ENCODE peak calls at places on chromosomes 7 and 10, in ten cellular contexts. One of them, this sample, is unnamed.

GRCh38 chr7:18873674-18874341 is 243.6 kb downstream of the TWIST1 start:
- DNase-seq in WTC11: peak; percentile 41
- DNase-seq in activated CD4-positive, CD25-positive, alpha-beta regulatory T cell: no peak
- DNase-seq in activated CD4-positive, alpha-beta T cell treated with anti-CD3 and anti-CD28 coated beads for 36 hours: no peak
- DNase-seq in AG04450: no peak
- DNase-seq in myocyte: peak; percentile 43
- DNase-seq in iris pigment epithelial cell: peak; percentile 34
- DNase-seq in stimulated activated CD8-positive, alpha-beta memory T cell treated with anti-CD3 and anti-CD28 coated beads, Interleukin-4, amount 100 ng/mL, for 1 hour: no peak
- DNase-seq in ureter: no peak
- DNase-seq in A549: no peak
- DNase-seq in this sample: peak; percentile 38

GRCh38 chr7:27678617-27679260 is 16.1 kb upstream of the HIBADH start:
- DNase-seq in activated CD4-positive, alpha-beta T cell treated with anti-CD3 and anti-CD28 coated beads for 36 hours: no peak
- DNase-seq in A549: no peak
- DNase-seq in activated CD4-positive, CD25-positive, alpha-beta regulatory T cell: no peak
- DNase-seq in iris pigment epithelial cell: peak; percentile 18
- DNase-seq in WTC11: no peak
- DNase-seq in ureter: no peak
- DNase-seq in myocyte: peak; percentile 35
- DNase-seq in AG04450: no peak
- DNase-seq in stimulated activated CD8-positive, alpha-beta memory T cell treated with anti-CD3 and anti-CD28 coated beads, Interleukin-4, amount 100 ng/mL, for 1 hour: no peak
- DNase-seq in this sample: no peak

GRCh38 chr10:234708-235406 is 99.6 kb downstream of the ZMYND11 start:
- DNase-seq in stimulated activated CD8-positive, alpha-beta memory T cell treated with anti-CD3 and anti-CD28 coated beads, Interleukin-4, amount 100 ng/mL, for 1 hour: no peak
- DNase-seq in iris pigment epithelial cell: no peak
- DNase-seq in AG04450: no peak
- DNase-seq in ureter: no peak
- DNase-seq in WTC11: no peak
- DNase-seq in myocyte: no peak
- DNase-seq in A549: no peak
- DNase-seq in activated CD4-positive, CD25-positive, alpha-beta regulatory T cell: no peak
- DNase-seq in activated CD4-positive, alpha-beta T cell treated with anti-CD3 and anti-CD28 coated beads for 36 hours: no peak
- DNase-seq in this sample: no peak

GRCh38 chr10:66927271-66927950 is 1.6 kb downstream of the LRRTM3 start:
- DNase-seq in WTC11: no peak
- DNase-seq in AG04450: no peak
- DNase-seq in A549: no peak
- DNase-seq in activated CD4-positive, alpha-beta T cell treated with anti-CD3 and anti-CD28 coated beads for 36 hours: no peak
- DNase-seq in iris pigment epithelial cell: no peak
- DNase-seq in stimulated activated CD8-positive, alpha-beta memory T cell treated with anti-CD3 and anti-CD28 coated beads, Interleukin-4, amount 100 ng/mL, for 1 hour: no peak
- DNase-seq in myocyte: no peak
- DNase-seq in activated CD4-positive, CD25-positive, alpha-beta regulatory T cell: no peak
- DNase-seq in ureter: no peak
- DNase-seq in this sample: no peak

GRCh38 chr10:6563075-6563474 is 17.0 kb downstream of the PRKCQ start:
- DNase-seq in AG04450: no peak
- DNase-seq in A549: no peak
- DNase-seq in stimulated activated CD8-positive, alpha-beta memory T cell treated with anti-CD3 and anti-CD28 coated beads, Interleukin-4, amount 100 ng/mL, for 1 hour: no peak
- DNase-seq in ureter: no peak
- DNase-seq in WTC11: no peak
- DNase-seq in activated CD4-positive, CD25-positive, alpha-beta regulatory T cell: peak; percentile 22
- DNase-seq in myocyte: no peak
- DNase-seq in iris pigment epithelial cell: no peak
- DNase-seq in activated CD4-positive, alpha-beta T cell treated with anti-CD3 and anti-CD28 coated beads for 36 hours: peak; percentile 85
- DNase-seq in this sample: no peak

GRCh38 chr7:37281368-37282092 is 167.1 kb downstream of the ELMO1 start:
- DNase-seq in activated CD4-positive, CD25-positive, alpha-beta regulatory T cell: no peak
- DNase-seq in A549: no peak
- DNase-seq in myocyte: no peak
- DNase-seq in activated CD4-positive, alpha-beta T cell treated with anti-CD3 and anti-CD28 coated beads for 36 hours: no peak
- DNase-seq in ureter: no peak
- DNase-seq in iris pigment epithelial cell: no peak
- DNase-seq in stimulated activated CD8-positive, alpha-beta memory T cell treated with anti-CD3 and anti-CD28 coated beads, Interleukin-4, amount 100 ng/mL, for 1 hour: no peak
- DNase-seq in WTC11: no peak
- DNase-seq in AG04450: no peak
- DNase-seq in this sample: no peak

GRCh38 chr7:11130012-11130411 is 156.3 kb downstream of the PHF14 start:
- DNase-seq in WTC11: no peak
- DNase-seq in activated CD4-positive, CD25-positive, alpha-beta regulatory T cell: no peak
- DNase-seq in AG04450: peak; percentile 66
- DNase-seq in ureter: no peak
- DNase-seq in iris pigment epithelial cell: peak; percentile 78
- DNase-seq in myocyte: peak; percentile 2
- DNase-seq in A549: no peak
- DNase-seq in activated CD4-positive, alpha-beta T cell treated with anti-CD3 and anti-CD28 coated beads for 36 hours: peak; percentile 10
- DNase-seq in stimulated activated CD8-positive, alpha-beta memory T cell treated with anti-CD3 and anti-CD28 coated beads, Interleukin-4, amount 100 ng/mL, for 1 hour: no peak
- DNase-seq in this sample: no peak

GRCh38 chr10:92839191-92840085 is 8.9 kb upstream of the EXOC6 start:
- DNase-seq in ureter: peak; percentile 53
- DNase-seq in activated CD4-positive, CD25-positive, alpha-beta regulatory T cell: peak; percentile 26
- DNase-seq in activated CD4-positive, alpha-beta T cell treated with anti-CD3 and anti-CD28 coated beads for 36 hours: peak; percentile 84
- DNase-seq in myocyte: no peak
- DNase-seq in A549: peak; percentile 47
- DNase-seq in iris pigment epithelial cell: peak; percentile 84
- DNase-seq in stimulated activated CD8-positive, alpha-beta memory T cell treated with anti-CD3 and anti-CD28 coated beads, Interleukin-4, amount 100 ng/mL, for 1 hour: no peak
- DNase-seq in WTC11: peak; percentile 89
- DNase-seq in AG04450: no peak
- DNase-seq in this sample: peak; percentile 86

GRCh38 chr7:122311719-122312118 is 7.2 kb upstream of the FEZF1 start:
- DNase-seq in WTC11: peak; percentile 61
- DNase-seq in stimulated activated CD8-positive, alpha-beta memory T cell treated with anti-CD3 and anti-CD28 coated beads, Interleukin-4, amount 100 ng/mL, for 1 hour: no peak
- DNase-seq in ureter: no peak
- DNase-seq in activated CD4-positive, CD25-positive, alpha-beta regulatory T cell: no peak
- DNase-seq in A549: no peak
- DNase-seq in myocyte: no peak
- DNase-seq in iris pigment epithelial cell: no peak
- DNase-seq in activated CD4-positive, alpha-beta T cell treated with anti-CD3 and anti-CD28 coated beads for 36 hours: no peak
- DNase-seq in AG04450: no peak
- DNase-seq in this sample: no peak

GRCh38 chr10:74032900-74033655 is 35.2 kb downstream of the VCL start:
- DNase-seq in A549: no peak
- DNase-seq in stimulated activated CD8-positive, alpha-beta memory T cell treated with anti-CD3 and anti-CD28 coated beads, Interleukin-4, amount 100 ng/mL, for 1 hour: no peak
- DNase-seq in ureter: no peak
- DNase-seq in iris pigment epithelial cell: no peak
- DNase-seq in WTC11: no peak
- DNase-seq in myocyte: no peak
- DNase-seq in activated CD4-positive, alpha-beta T cell treated with anti-CD3 and anti-CD28 coated beads for 36 hours: no peak
- DNase-seq in activated CD4-positive, CD25-positive, alpha-beta regulatory T cell: no peak
- DNase-seq in AG04450: no peak
- DNase-seq in this sample: no peak

GRCh38 chr10:79007037-79007842 is 61.5 kb upstream of the ZMIZ1 start:
- DNase-seq in activated CD4-positive, alpha-beta T cell treated with anti-CD3 and anti-CD28 coated beads for 36 hours: no peak
- DNase-seq in activated CD4-positive, CD25-positive, alpha-beta regulatory T cell: no peak
- DNase-seq in ureter: no peak
- DNase-seq in AG04450: no peak
- DNase-seq in myocyte: peak; percentile 81
- DNase-seq in stimulated activated CD8-positive, alpha-beta memory T cell treated with anti-CD3 and anti-CD28 coated beads, Interleukin-4, amount 100 ng/mL, for 1 hour: no peak
- DNase-seq in iris pigment epithelial cell: no peak
- DNase-seq in WTC11: no peak
- DNase-seq in A549: no peak
- DNase-seq in this sample: no peak

GRCh38 chr10:103995134-103995533 is 28.2 kb downstream of the SLK start:
- DNase-seq in WTC11: no peak
- DNase-seq in myocyte: no peak
- DNase-seq in activated CD4-positive, alpha-beta T cell treated with anti-CD3 and anti-CD28 coated beads for 36 hours: no peak
- DNase-seq in ureter: no peak
- DNase-seq in activated CD4-positive, CD25-positive, alpha-beta regulatory T cell: no peak
- DNase-seq in stimulated activated CD8-positive, alpha-beta memory T cell treated with anti-CD3 and anti-CD28 coated beads, Interleukin-4, amount 100 ng/mL, for 1 hour: no peak
- DNase-seq in A549: no peak
- DNase-seq in iris pigment epithelial cell: no peak
- DNase-seq in AG04450: no peak
- DNase-seq in this sample: no peak

GRCh38 chr7:149799397-149800168 is 26.2 kb upstream of the ZNF467 start:
- DNase-seq in myocyte: no peak
- DNase-seq in stimulated activated CD8-positive, alpha-beta memory T cell treated with anti-CD3 and anti-CD28 coated beads, Interleukin-4, amount 100 ng/mL, for 1 hour: peak; percentile 43
- DNase-seq in activated CD4-positive, alpha-beta T cell treated with anti-CD3 and anti-CD28 coated beads for 36 hours: peak; percentile 80
- DNase-seq in AG04450: no peak
- DNase-seq in A549: no peak
- DNase-seq in activated CD4-positive, CD25-positive, alpha-beta regulatory T cell: peak; percentile 38
- DNase-seq in iris pigment epithelial cell: no peak
- DNase-seq in ureter: no peak
- DNase-seq in WTC11: peak; percentile 83
- DNase-seq in this sample: peak; percentile 78

GRCh38 chr10:17235136-17235535 is 7.1 kb downstream of the VIM start:
- DNase-seq in activated CD4-positive, alpha-beta T cell treated with anti-CD3 and anti-CD28 coated beads for 36 hours: no peak
- DNase-seq in activated CD4-positive, CD25-positive, alpha-beta regulatory T cell: no peak
- DNase-seq in WTC11: peak; percentile 14
- DNase-seq in myocyte: no peak
- DNase-seq in ureter: no peak
- DNase-seq in A549: no peak
- DNase-seq in iris pigment epithelial cell: no peak
- DNase-seq in AG04450: no peak
- DNase-seq in stimulated activated CD8-positive, alpha-beta memory T cell treated with anti-CD3 and anti-CD28 coated beads, Interleukin-4, amount 100 ng/mL, for 1 hour: no peak
- DNase-seq in this sample: no peak

GRCh38 chr7:152145853-152146466 is 120.5 kb downstream of the GALNT11 start:
- DNase-seq in activated CD4-positive, alpha-beta T cell treated with anti-CD3 and anti-CD28 coated beads for 36 hours: peak; percentile 52
- DNase-seq in ureter: no peak
- DNase-seq in A549: peak; percentile 32
- DNase-seq in AG04450: peak; percentile 8
- DNase-seq in myocyte: peak; percentile 67
- DNase-seq in activated CD4-positive, CD25-positive, alpha-beta regulatory T cell: no peak
- DNase-seq in stimulated activated CD8-positive, alpha-beta memory T cell treated with anti-CD3 and anti-CD28 coated beads, Interleukin-4, amount 100 ng/mL, for 1 hour: peak; percentile 17
- DNase-seq in WTC11: no peak
- DNase-seq in iris pigment epithelial cell: peak; percentile 51
- DNase-seq in this sample: peak; percentile 69

GRCh38 chr10:101569838-101570763 is 18.0 kb downstream of the POLL start:
- DNase-seq in A549: peak; percentile 88
- DNase-seq in activated CD4-positive, CD25-positive, alpha-beta regulatory T cell: peak; percentile 68
- DNase-seq in activated CD4-positive, alpha-beta T cell treated with anti-CD3 and anti-CD28 coated beads for 36 hours: peak; percentile 91
- DNase-seq in iris pigment epithelial cell: peak; percentile 40
- DNase-seq in AG04450: peak; percentile 21
- DNase-seq in WTC11: peak; percentile 82
- DNase-seq in myocyte: peak; percentile 58
- DNase-seq in ureter: peak; percentile 78
- DNase-seq in stimulated activated CD8-positive, alpha-beta memory T cell treated with anti-CD3 and anti-CD28 coated beads, Interleukin-4, amount 100 ng/mL, for 1 hour: peak; percentile 60
- DNase-seq in this sample: peak; percentile 92

GRCh38 chr10:107232013-107232412 is 67.5 kb upstream of the SORCS1 start:
- DNase-seq in stimulated activated CD8-positive, alpha-beta memory T cell treated with anti-CD3 and anti-CD28 coated beads, Interleukin-4, amount 100 ng/mL, for 1 hour: no peak
- DNase-seq in ureter: no peak
- DNase-seq in myocyte: no peak
- DNase-seq in activated CD4-positive, alpha-beta T cell treated with anti-CD3 and anti-CD28 coated beads for 36 hours: no peak
- DNase-seq in AG04450: no peak
- DNase-seq in activated CD4-positive, CD25-positive, alpha-beta regulatory T cell: no peak
- DNase-seq in A549: no peak
- DNase-seq in iris pigment epithelial cell: no peak
- DNase-seq in WTC11: no peak
- DNase-seq in this sample: no peak

GRCh38 chr7:70238171-70238575 is 639.9 kb downstream of the AUTS2 start:
- DNase-seq in WTC11: no peak
- DNase-seq in myocyte: peak; percentile 8
- DNase-seq in activated CD4-positive, CD25-positive, alpha-beta regulatory T cell: no peak
- DNase-seq in iris pigment epithelial cell: no peak
- DNase-seq in stimulated activated CD8-positive, alpha-beta memory T cell treated with anti-CD3 and anti-CD28 coated beads, Interleukin-4, amount 100 ng/mL, for 1 hour: no peak
- DNase-seq in ureter: no peak
- DNase-seq in A549: no peak
- DNase-seq in activated CD4-positive, alpha-beta T cell treated with anti-CD3 and anti-CD28 coated beads for 36 hours: no peak
- DNase-seq in AG04450: no peak
- DNase-seq in this sample: peak; percentile 10

GRCh38 chr10:95505641-95506040 is 55.5 kb downstream of the SORBS1 start:
- DNase-seq in A549: no peak
- DNase-seq in WTC11: no peak
- DNase-seq in ureter: no peak
- DNase-seq in activated CD4-positive, CD25-positive, alpha-beta regulatory T cell: no peak
- DNase-seq in activated CD4-positive, alpha-beta T cell treated with anti-CD3 and anti-CD28 coated beads for 36 hours: no peak
- DNase-seq in stimulated activated CD8-positive, alpha-beta memory T cell treated with anti-CD3 and anti-CD28 coated beads, Interleukin-4, amount 100 ng/mL, for 1 hour: no peak
- DNase-seq in iris pigment epithelial cell: no peak
- DNase-seq in myocyte: no peak
- DNase-seq in AG04450: no peak
- DNase-seq in this sample: no peak